ENCODE peak calls at places on chromosome 15, in eight cellular contexts. H is Panc1, N is GM23338, R is transverse colon, A is endothelial cell of umbilical vein, P is GM12878, W is SK-N-SH, C is breast epithelium. E is an unnamed sample.

GRCh38 chr15:31307270-31308184 is 19.1 kb upstream of the KLF13 start:
- DNase-seq in H (no peak), N (no peak), R (no peak), A (no peak), P (no peak), W (no peak), C (no peak), E (no peak)

GRCh38 chr15:67717776-67718175 is 107.5 kb upstream of the SKOR1 start:
- DNase-seq in H (no peak), N (no peak), R (no peak), A (no peak), P (no peak), W (no peak), C (no peak), E (no peak)

GRCh38 chr15:28890711-28891495 is 5.1 kb downstream of the APBA2 start:
- DNase-seq in H (no peak), N (no peak), R (no peak), A (no peak), P (no peak), W (no peak), C (no peak), E (no peak)

GRCh38 chr15:81322708-81323253 is 1.2 kb downstream of the STARD5 start:
- DNase-seq in H (no peak), N (no peak), R (peak; percentile 64), A (no peak), P (no peak), W (no peak), C (no peak), E (no peak)

GRCh38 chr15:65286069-65286703 is 497 bp downstream of the PARP16 start:
- DNase-seq in H (no peak), N (peak; percentile 76), R (peak; percentile 62), A (peak; percentile 50), P (no peak), W (no peak), C (no peak), E (no peak)

GRCh38 chr15:45919806-45920205 is 285.0 kb downstream of the SQOR start:
- DNase-seq in H (peak; percentile 71), N (peak; percentile 2), R (no peak), A (peak; percentile 93), P (no peak), W (no peak), C (no peak), E (no peak)

GRCh38 chr15:66362776-66363175 is 6.3 kb upstream of the TIPIN start:
- DNase-seq in H (no peak), N (no peak), R (no peak), A (no peak), P (no peak), W (no peak), C (no peak), E (no peak)

GRCh38 chr15:85587707-85588441 is 206.9 kb downstream of the KLHL25 start:
- DNase-seq in H (no peak), N (no peak), R (no peak), A (peak; percentile 58), P (no peak), W (no peak), C (no peak), E (no peak)

GRCh38 chr15:92650256-92650655 is 5.3 kb downstream of the FAM174B start:
- DNase-seq in H (no peak), N (no peak), R (no peak), A (no peak), P (no peak), W (no peak), C (no peak), E (no peak)

DNA sequence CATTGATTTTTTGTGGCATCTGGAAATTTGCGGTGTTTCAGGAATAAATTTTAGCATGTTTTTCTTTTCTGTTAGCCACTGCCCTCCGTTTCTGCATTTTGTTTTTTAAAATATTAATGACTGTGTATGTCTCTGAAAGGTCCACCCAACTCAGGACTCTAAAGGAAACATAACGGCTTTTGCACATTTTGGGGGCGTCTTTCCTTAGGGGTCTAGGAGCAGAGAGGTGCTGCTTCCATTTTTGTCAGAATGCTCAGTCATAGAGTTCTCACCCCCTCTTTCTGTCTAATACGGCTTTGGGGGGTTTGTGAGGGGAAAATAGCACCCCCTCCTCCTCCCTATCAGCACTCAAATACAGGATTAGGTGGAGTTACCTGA is 219.4 kb downstream of the MEIS2 start:
- DNase-seq in H (no peak), N (no peak), R (no peak), A (no peak), P (no peak), W (no peak), C (no peak), E (no peak)
- H3K27me3 ChIP-seq in H (peaks cover 21% of the 10 kb centered on the region), N (peaks cover 100% of the 10 kb centered on the region), R (peaks cover 96% of the 10 kb centered on the region), A (peaks cover 98% of the 10 kb centered on the region), P (peaks cover 37% of the 10 kb centered on the region), W (no peaks in the 10 kb centered on the region), C (peaks cover 33% of the 10 kb centered on the region), E (peaks cover 78% of the 10 kb centered on the region)

GRCh38 chr15:89997079-89997478 is 4.0 kb upstream of the ZNF710 start:
- DNase-seq in H (no peak), N (no peak), R (no peak), A (no peak), P (no peak), W (no peak), C (no peak), E (no peak)

GRCh38 chr15:90000175-90000923 is 775 bp upstream of the ZNF710 start:
- DNase-seq in H (no peak), N (peak; percentile 48), R (peak; percentile 65), A (peak; percentile 37), P (no peak), W (peak; percentile 64), C (no peak), E (peak; percentile 71)

GRCh38 chr15:89998141-89998661 is 2.9 kb upstream of the ZNF710 start:
- DNase-seq in H (no peak), N (no peak), R (no peak), A (peak; percentile 46), P (no peak), W (no peak), C (no peak), E (no peak)

GRCh38 chr15:89999676-90000174 is 1.4 kb upstream of the ZNF710 start:
- DNase-seq in H (no peak), N (peak; percentile 90), R (peak; percentile 37), A (no peak), P (no peak), W (no peak), C (no peak), E (peak; percentile 67)

GRCh38 chr15:89998923-89999675 is 2.0 kb upstream of the ZNF710 start:
- DNase-seq in H (no peak), N (no peak), R (no peak), A (no peak), P (no peak), W (no peak), C (no peak), E (no peak)
- TF ChIP-seq POLR2AphosphoS5 in H (no peak), N (no peak), R (no peak), A (no peak), P (no peak), W (no peak), C (no peak), E (no peak)

GRCh38 chr15:35302340-35302739 is 217.2 kb upstream of the NANOGP8 start:
- DNase-seq in H (no peak), N (no peak), R (no peak), A (no peak), P (no peak), W (no peak), C (no peak), E (no peak)
- H3K27me3 ChIP-seq in H (no peaks in the 10 kb centered on the region), N (no peaks in the 10 kb centered on the region), R (no peaks in the 10 kb centered on the region), A (peaks cover 4% of the 10 kb centered on the region), P (no peaks in the 10 kb centered on the region), W (no peaks in the 10 kb centered on the region), C (no peaks in the 10 kb centered on the region), E (no peaks in the 10 kb centered on the region)

DNA sequence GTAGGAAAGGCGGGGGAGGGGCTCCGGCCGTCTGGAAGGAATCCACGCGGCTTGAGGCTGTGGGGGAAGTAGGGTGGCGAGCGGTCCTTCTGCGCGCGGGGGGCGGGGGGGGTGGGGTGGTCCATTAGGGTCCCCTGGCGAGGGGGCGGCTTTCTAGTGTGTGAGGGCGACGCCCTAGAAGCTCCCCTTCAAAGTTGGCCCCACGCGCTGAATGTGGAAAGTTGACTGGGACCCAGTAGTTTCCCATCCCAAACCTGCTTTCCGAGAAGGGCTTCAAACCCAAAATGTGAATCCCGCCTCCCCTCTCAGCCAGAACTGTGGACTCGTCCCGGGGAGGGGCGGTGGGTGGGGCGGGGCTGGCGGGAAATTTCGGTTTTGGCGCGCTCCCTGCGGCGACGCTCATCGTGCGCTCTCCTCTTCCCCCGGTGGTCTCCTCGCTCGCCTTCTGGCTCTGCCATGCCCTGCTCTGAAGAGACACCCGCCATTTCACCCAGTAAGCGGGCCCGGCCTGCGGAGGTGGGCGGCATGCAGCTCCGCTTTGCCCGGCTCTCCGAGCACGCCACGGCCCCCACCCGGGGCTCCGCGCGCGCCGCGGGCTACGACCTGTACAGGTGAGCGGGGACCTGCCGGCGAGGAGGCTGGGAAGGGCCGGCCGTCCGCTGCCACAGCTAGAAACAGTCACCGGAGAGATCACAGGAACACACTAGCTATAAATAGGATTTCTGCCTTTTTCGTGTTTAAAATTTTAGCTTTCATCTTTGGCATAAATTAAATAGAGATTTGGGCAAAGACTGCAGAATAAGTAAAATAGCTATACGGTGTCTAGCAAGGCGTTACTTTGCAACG is 790 bp downstream of the DUT start:
- DNase-seq in H (no peak), N (peak; percentile 80), R (peak; percentile 60), A (no peak), P (no peak), W (peak; percentile 94), C (peak; percentile 68), E (peak; percentile 83)
- TF ChIP-seq POLR2AphosphoS5 in H (peak; percentile 63), N (peak; percentile 64), R (no peak), A (no peak), P (no peak), W (peak; percentile 23), C (no peak), E (no peak)

DNA sequence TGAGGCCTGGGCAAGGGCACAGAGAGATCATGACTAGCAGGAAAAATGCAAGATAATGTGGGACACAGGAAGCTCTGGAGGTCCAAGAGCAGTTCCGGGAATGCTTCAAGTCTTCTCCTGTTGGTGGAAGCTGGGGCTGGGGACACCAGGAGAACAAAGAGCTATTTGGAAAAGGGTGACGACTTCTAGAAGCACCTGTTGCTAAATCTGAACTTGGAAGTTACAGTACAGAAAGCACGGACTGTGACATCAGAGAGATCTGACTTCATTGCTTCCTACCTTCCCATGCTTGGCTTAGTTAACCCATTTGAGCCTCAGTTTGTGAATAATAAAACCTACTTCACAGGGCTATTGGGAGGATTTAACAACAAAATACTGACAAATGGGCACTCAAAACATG is 52.7 kb upstream of the NEO1 start:
- DNase-seq in H (no peak), N (no peak), R (no peak), A (no peak), P (no peak), W (no peak), C (no peak), E (no peak)
- H3K27me3 ChIP-seq in H (peaks cover 6% of the 10 kb centered on the region), N (no peaks in the 10 kb centered on the region), R (no peaks in the 10 kb centered on the region), A (peaks cover 5% of the 10 kb centered on the region), P (no peaks in the 10 kb centered on the region), W (no peaks in the 10 kb centered on the region), C (no peaks in the 10 kb centered on the region), E (no peaks in the 10 kb centered on the region)

GRCh38 chr15:79988448-79989117 is 17.6 kb upstream of the BCL2A1 start:
- DNase-seq in H (no peak), N (no peak), R (no peak), A (no peak), P (no peak), W (no peak), C (no peak), E (no peak)
- TF ChIP-seq POLR2AphosphoS5 in H (no peak), N (no peak), R (no peak), A (no peak), P (no peak), W (no peak), C (no peak), E (no peak)

E was measured in suprapubic skin.